ENCODE peak calls at places on chromosomes 7 and 10, in six cellular contexts. C is psoas muscle, A is HFFc6, V is foreskin fibroblast, M is glutamatergic neuron, G is neural crest cell. R is an unnamed sample.

GRCh38 chr10:6788191-6788590 is 208.1 kb upstream of the PRKCQ start:
- DNase-seq in G (no peak), V (no peak), A (no peak), C (no peak), M (no peak), R (no peak)

GRCh38 chr10:49518566-49518965 is 20.4 kb downstream of the ERCC6 start:
- DNase-seq in V (no peak), G (no peak), A (no peak), C (no peak), M (no peak), R (no peak)

GRCh38 chr7:40717242-40717641 is 582.4 kb downstream of the SUGCT start:
- DNase-seq in V (peak; percentile 59), M (peak; percentile 87), G (peak; percentile 50), C (peak; percentile 76), A (no peak), R (peak; percentile 54)

GRCh38 chr10:6706725-6707124 is 126.6 kb upstream of the PRKCQ start:
- DNase-seq in G (no peak), A (no peak), C (no peak), V (no peak), M (no peak), R (no peak)

GRCh38 chr10:12635127-12635541 is 285.8 kb downstream of the CAMK1D start:
- DNase-seq in G (no peak), V (no peak), C (no peak), M (no peak), A (no peak), R (no peak)

GRCh38 chr7:103710247-103710646 is 264.2 kb upstream of the SLC26A5 start:
- DNase-seq in G (no peak), M (no peak), A (peak; percentile 49), V (no peak), C (no peak), R (no peak)

GRCh38 chr10:102775201-102775972 is 31.6 kb downstream of the WBP1L start:
- DNase-seq in M (no peak), G (no peak), V (no peak), A (no peak), C (peak; percentile 91), R (no peak)

GRCh38 chr10:31707578-31708411 is 220.8 kb downstream of the ARHGAP12 start:
- DNase-seq in A (peak; percentile 49), M (peak; percentile 59), G (peak; percentile 58), C (peak; percentile 78), V (peak; percentile 73), R (peak; percentile 32)

GRCh38 chr10:35208536-35208935 is 81.9 kb downstream of the CREM start:
- DNase-seq in C (peak; percentile 66), M (no peak), V (no peak), G (no peak), A (no peak), R (no peak)

GRCh38 chr7:104795086-104795485 is 218.9 kb upstream of the KMT2E start:
- DNase-seq in V (no peak), A (no peak), G (no peak), M (no peak), C (no peak), R (no peak)

GRCh38 chr7:104794154-104794553 is 219.9 kb upstream of the KMT2E start:
- DNase-seq in V (peak; percentile 15), C (no peak), G (no peak), M (no peak), A (no peak), R (no peak)

GRCh38 chr7:104791065-104791464 is 222.9 kb upstream of the KMT2E start:
- DNase-seq in C (no peak), G (no peak), A (no peak), V (peak; percentile 20), M (no peak), R (no peak)

GRCh38 chr7:104794589-104794988 is 219.4 kb upstream of the KMT2E start:
- DNase-seq in C (no peak), A (no peak), M (no peak), G (no peak), V (no peak), R (no peak)

GRCh38 chr7:104793066-104793465 is 220.9 kb upstream of the KMT2E start:
- DNase-seq in G (no peak), C (no peak), A (no peak), M (no peak), V (no peak), R (no peak)
- TF ChIP-seq CTCF in G (no peak), C (no peak), A (no peak), M (no peak), V (no peak), R (no peak)

GRCh38 chr10:98028168-98028770 is 2.2 kb downstream of the CRTAC1 start:
- DNase-seq in G (peak; percentile 70), C (no peak), M (peak; percentile 82), A (peak; percentile 5), V (no peak), R (no peak)
- TF ChIP-seq CTCF in G (peak; percentile 80), C (peak; percentile 60), M (peak; percentile 97), A (peak; percentile 86), V (peak; percentile 48), R (peak; percentile 52)

GRCh38 chr10:113518415-113518814 is 34.4 kb upstream of the HABP2 start:
- DNase-seq in G (no peak), M (no peak), A (no peak), C (no peak), V (no peak), R (no peak)

GRCh38 chr10:113518816-113519591 is 33.8 kb upstream of the HABP2 start:
- DNase-seq in G (no peak), A (no peak), M (no peak), V (no peak), C (no peak), R (no peak)

GRCh38 chr10:113520606-113521481 is 32.0 kb upstream of the HABP2 start:
- DNase-seq in G (peak; percentile 64), V (peak; percentile 54), M (peak; percentile 65), C (peak; percentile 75), A (peak; percentile 82), R (peak; percentile 80)

GRCh38 chr10:113517893-113518240 is 35.0 kb upstream of the HABP2 start:
- DNase-seq in A (no peak), C (no peak), G (no peak), M (no peak), V (no peak), R (no peak)

GRCh38 chr10:113519616-113520015 is 33.2 kb upstream of the HABP2 start:
- DNase-seq in C (no peak), G (no peak), A (no peak), M (no peak), V (no peak), R (no peak)
- TF ChIP-seq CTCF in C (no peak), G (no peak), A (no peak), M (no peak), V (no peak), R (no peak)

DNA sequence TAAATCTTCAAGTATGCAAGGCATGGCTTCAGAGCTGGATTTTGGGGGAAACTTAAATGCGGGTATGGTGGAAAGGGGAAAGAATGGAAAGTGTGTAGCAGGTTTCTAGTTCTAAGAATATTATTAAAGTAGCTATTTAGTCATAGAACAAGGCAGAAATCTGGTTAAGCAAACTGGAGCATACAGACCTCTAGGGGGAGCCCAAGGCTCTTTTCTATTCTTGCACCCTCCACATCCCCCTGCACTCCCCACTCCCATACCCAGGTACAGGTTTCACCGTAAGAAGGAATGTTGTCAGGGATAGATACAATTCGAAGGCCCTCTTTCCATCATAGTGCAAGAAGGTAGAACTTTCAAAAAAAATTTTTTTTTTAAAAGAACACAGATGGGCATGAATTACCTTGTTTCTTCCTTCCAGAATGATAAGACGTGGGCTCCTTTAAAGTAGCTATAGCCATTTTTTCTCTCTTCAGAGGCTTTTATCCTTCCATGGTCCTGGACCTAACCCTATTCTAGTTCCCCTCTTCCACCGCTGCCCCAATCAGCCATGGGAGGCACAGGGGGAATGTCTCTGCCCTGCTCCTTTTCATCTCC is 41.5 kb upstream of the SMIM30 start:
- DNase-seq in G (peak; percentile 6), A (peak; percentile 13), C (no peak), M (peak; percentile 16), V (peak; percentile 4), R (no peak)
- TF ChIP-seq CTCF in G (peak; percentile 73), A (peak; percentile 87), C (peak; percentile 50), M (peak; percentile 73), V (peak; percentile 82), R (peak; percentile 85)

GRCh38 chr10:97801449-97801848 is 29.6 kb upstream of the SFRP5 start:
- DNase-seq in G (no peak), M (no peak), A (no peak), C (no peak), V (no peak), R (no peak)

GRCh38 chr10:97805960-97806359 is 34.2 kb upstream of the SFRP5 start:
- DNase-seq in V (no peak), G (no peak), A (no peak), M (no peak), C (no peak), R (no peak)

GRCh38 chr10:97800474-97800873 is 28.7 kb upstream of the SFRP5 start:
- DNase-seq in G (no peak), M (no peak), V (no peak), A (no peak), C (no peak), R (no peak)

GRCh38 chr10:97810476-97810875 is 38.7 kb upstream of the SFRP5 start:
- DNase-seq in M (no peak), A (peak; percentile 11), G (no peak), C (no peak), V (no peak), R (no peak)

GRCh38 chr10:97805096-97805879 is 33.5 kb upstream of the SFRP5 start:
- DNase-seq in M (no peak), C (peak; percentile 62), V (no peak), G (no peak), A (no peak), R (no peak)
- TF ChIP-seq CTCF in M (no peak), C (no peak), V (no peak), G (no peak), A (no peak), R (no peak)